ENCODE peak calls at places on chromosomes 7 and 10, in nine cellular contexts. One of them, this sample, is unnamed. For H3K4me1, the result is how much of the 10 kb centered on the place peaks cover.

GRCh38 chr10:54800677-54801480 is at the start of gene PCDH15:
- DNase-seq in trophoblast cell: peak
- DNase-seq in kidney: peak
- DNase-seq in ascending aorta: no peak
- DNase-seq in GM23248: peak
- DNase-seq in heart right ventricle: peak
- DNase-seq in neuronal stem cell: peak
- DNase-seq in upper lobe of right lung: no peak
- DNase-seq in CD8-positive, alpha-beta T cell: no peak
- DNase-seq in this sample: no peak

GRCh38 chr7:29883462-29884398 is 77.4 kb downstream of the WIPF3 start:
- DNase-seq in upper lobe of right lung: no peak
- DNase-seq in kidney: no peak
- DNase-seq in trophoblast cell: no peak
- DNase-seq in GM23248: no peak
- DNase-seq in ascending aorta: no peak
- DNase-seq in neuronal stem cell: no peak
- DNase-seq in heart right ventricle: no peak
- DNase-seq in CD8-positive, alpha-beta T cell: no peak
- DNase-seq in this sample: peak

GRCh38 chr7:148419856-148420508 is 170.6 kb upstream of the C7orf33 start:
- DNase-seq in kidney: no peak
- DNase-seq in heart right ventricle: no peak
- DNase-seq in ascending aorta: no peak
- DNase-seq in trophoblast cell: no peak
- DNase-seq in CD8-positive, alpha-beta T cell: no peak
- DNase-seq in neuronal stem cell: no peak
- DNase-seq in upper lobe of right lung: no peak
- DNase-seq in GM23248: no peak
- DNase-seq in this sample: peak

GRCh38 chr10:109937460-109937859 is 14.1 kb upstream of the XPNPEP1 start:
- DNase-seq in GM23248: no peak
- DNase-seq in heart right ventricle: no peak
- DNase-seq in CD8-positive, alpha-beta T cell: no peak
- DNase-seq in upper lobe of right lung: no peak
- DNase-seq in kidney: no peak
- DNase-seq in trophoblast cell: no peak
- DNase-seq in ascending aorta: no peak
- DNase-seq in neuronal stem cell: no peak
- DNase-seq in this sample: no peak

GRCh38 chr10:50919010-50919409 is 33.6 kb upstream of the A1CF start:
- DNase-seq in ascending aorta: no peak
- DNase-seq in kidney: no peak
- DNase-seq in neuronal stem cell: no peak
- DNase-seq in heart right ventricle: no peak
- DNase-seq in GM23248: peak
- DNase-seq in CD8-positive, alpha-beta T cell: no peak
- DNase-seq in trophoblast cell: no peak
- DNase-seq in upper lobe of right lung: no peak
- DNase-seq in this sample: no peak

GRCh38 chr10:79155301-79156081 is 86.7 kb downstream of the ZMIZ1 start:
- DNase-seq in neuronal stem cell: no peak
- DNase-seq in trophoblast cell: no peak
- DNase-seq in GM23248: peak
- DNase-seq in upper lobe of right lung: no peak
- DNase-seq in heart right ventricle: peak
- DNase-seq in kidney: no peak
- DNase-seq in CD8-positive, alpha-beta T cell: no peak
- DNase-seq in ascending aorta: no peak
- DNase-seq in this sample: no peak

GRCh38 chr7:146791344-146792300 is 675.0 kb downstream of the CNTNAP2 start:
- DNase-seq in CD8-positive, alpha-beta T cell: no peak
- DNase-seq in heart right ventricle: no peak
- DNase-seq in ascending aorta: no peak
- DNase-seq in trophoblast cell: no peak
- DNase-seq in kidney: no peak
- DNase-seq in upper lobe of right lung: no peak
- DNase-seq in neuronal stem cell: no peak
- DNase-seq in GM23248: no peak
- DNase-seq in this sample: no peak

GRCh38 chr10:63588436-63589180 is 67.4 kb downstream of the REEP3 start:
- DNase-seq in CD8-positive, alpha-beta T cell: no peak
- DNase-seq in heart right ventricle: no peak
- DNase-seq in GM23248: peak
- DNase-seq in ascending aorta: no peak
- DNase-seq in trophoblast cell: peak
- DNase-seq in kidney: no peak
- DNase-seq in neuronal stem cell: no peak
- DNase-seq in upper lobe of right lung: no peak
- DNase-seq in this sample: peak

DNA sequence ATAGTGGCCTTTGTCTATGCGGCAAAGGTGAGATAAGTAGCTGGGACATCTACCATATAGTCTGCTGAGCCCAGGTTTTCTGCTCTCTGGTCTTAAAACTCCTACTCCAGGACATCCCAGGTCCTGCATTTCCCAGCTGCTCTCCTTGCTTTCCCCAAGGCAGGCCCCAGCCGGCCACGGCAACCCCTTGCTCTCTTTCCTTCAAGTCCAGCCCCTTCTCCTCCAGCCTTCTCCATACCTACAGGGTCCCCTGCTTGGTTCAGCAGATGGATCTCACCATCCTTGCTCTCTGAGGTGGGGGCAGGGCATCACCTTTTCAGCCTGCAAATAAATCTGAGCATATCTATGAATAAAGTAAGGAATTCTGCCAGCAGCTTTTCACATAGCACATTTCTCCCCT is 8.7 kb downstream of the GIMAP5 start:
- DNase-seq in heart right ventricle: no peak
- DNase-seq in CD8-positive, alpha-beta T cell: no peak
- DNase-seq in upper lobe of right lung: no peak
- DNase-seq in ascending aorta: no peak
- DNase-seq in neuronal stem cell: no peak
- DNase-seq in trophoblast cell: no peak
- DNase-seq in kidney: no peak
- DNase-seq in GM23248: no peak
- DNase-seq in this sample: no peak
- H3K4me1 ChIP-seq in heart right ventricle: half or more
- H3K4me1 ChIP-seq in CD8-positive, alpha-beta T cell: half or more
- H3K4me1 ChIP-seq in upper lobe of right lung: under half
- H3K4me1 ChIP-seq in ascending aorta: under half
- H3K4me1 ChIP-seq in neuronal stem cell: under half
- H3K4me1 ChIP-seq in trophoblast cell: under half
- H3K4me1 ChIP-seq in kidney: under half
- H3K4me1 ChIP-seq in GM23248: under half
- H3K4me1 ChIP-seq in this sample: under half

GRCh38 chr10:102780246-102780645 is 36.5 kb downstream of the WBP1L start:
- DNase-seq in GM23248: peak
- DNase-seq in upper lobe of right lung: no peak
- DNase-seq in trophoblast cell: peak
- DNase-seq in CD8-positive, alpha-beta T cell: no peak
- DNase-seq in neuronal stem cell: no peak
- DNase-seq in ascending aorta: no peak
- DNase-seq in heart right ventricle: no peak
- DNase-seq in kidney: no peak
- DNase-seq in this sample: no peak

GRCh38 chr10:102779680-102780079 is 35.9 kb downstream of the WBP1L start:
- DNase-seq in kidney: no peak
- DNase-seq in heart right ventricle: peak
- DNase-seq in trophoblast cell: peak
- DNase-seq in ascending aorta: no peak
- DNase-seq in upper lobe of right lung: no peak
- DNase-seq in neuronal stem cell: no peak
- DNase-seq in CD8-positive, alpha-beta T cell: no peak
- DNase-seq in GM23248: peak
- DNase-seq in this sample: no peak

GRCh38 chr10:102782698-102783540 is 39.2 kb downstream of the WBP1L start:
- DNase-seq in neuronal stem cell: no peak
- DNase-seq in upper lobe of right lung: peak
- DNase-seq in heart right ventricle: peak
- DNase-seq in ascending aorta: peak
- DNase-seq in CD8-positive, alpha-beta T cell: no peak
- DNase-seq in kidney: peak
- DNase-seq in trophoblast cell: no peak
- DNase-seq in GM23248: peak
- DNase-seq in this sample: peak

GRCh38 chr10:102781921-102782542 is 38.3 kb downstream of the WBP1L start:
- DNase-seq in neuronal stem cell: no peak
- DNase-seq in CD8-positive, alpha-beta T cell: no peak
- DNase-seq in ascending aorta: no peak
- DNase-seq in heart right ventricle: no peak
- DNase-seq in upper lobe of right lung: no peak
- DNase-seq in trophoblast cell: no peak
- DNase-seq in GM23248: peak
- DNase-seq in kidney: no peak
- DNase-seq in this sample: no peak

DNA sequence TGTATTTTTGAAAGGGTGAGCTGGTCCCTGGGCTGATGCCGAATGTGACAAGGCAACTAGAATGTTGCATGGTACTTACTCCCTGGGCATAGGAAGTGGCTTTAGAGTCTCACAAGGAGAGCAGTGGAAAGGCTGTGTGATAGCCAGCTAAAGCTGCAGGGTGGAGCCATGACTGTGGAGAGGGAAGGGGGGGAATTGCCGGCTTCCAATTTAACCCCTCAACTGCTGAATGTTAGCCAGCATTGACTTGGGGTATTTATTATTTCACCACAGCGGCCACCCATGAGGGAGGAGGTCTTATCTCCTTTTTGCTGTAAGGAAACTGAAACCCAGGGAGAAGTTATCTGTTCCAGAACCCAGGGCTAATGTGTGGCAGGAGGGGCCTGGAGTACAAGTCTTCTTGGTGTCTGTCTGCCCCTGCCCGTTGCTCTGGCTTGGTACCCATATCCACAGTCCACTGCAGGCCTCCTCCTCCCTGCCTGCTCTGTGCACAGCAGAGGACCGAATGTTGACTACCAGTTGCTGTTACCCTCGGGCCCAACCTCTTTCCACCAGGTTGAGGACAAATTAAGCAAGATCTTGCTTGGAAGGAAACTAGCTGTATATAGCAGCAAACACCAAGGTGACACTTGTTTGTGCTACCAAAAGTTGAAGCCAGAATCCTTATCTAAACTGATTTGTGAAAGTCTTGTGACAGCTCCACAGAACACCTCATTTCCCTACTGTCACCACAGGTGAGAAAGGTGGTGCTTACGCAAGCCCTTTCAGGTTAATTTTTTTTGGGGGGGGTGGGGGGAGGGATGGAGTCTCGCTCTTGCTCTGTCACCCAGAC is 37.6 kb downstream of the WBP1L start:
- DNase-seq in CD8-positive, alpha-beta T cell: no peak
- DNase-seq in heart right ventricle: peak
- DNase-seq in GM23248: no peak
- DNase-seq in upper lobe of right lung: no peak
- DNase-seq in trophoblast cell: no peak
- DNase-seq in ascending aorta: no peak
- DNase-seq in neuronal stem cell: no peak
- DNase-seq in kidney: no peak
- DNase-seq in this sample: no peak
- H3K4me1 ChIP-seq in CD8-positive, alpha-beta T cell: under half
- H3K4me1 ChIP-seq in heart right ventricle: half or more
- H3K4me1 ChIP-seq in GM23248: half or more
- H3K4me1 ChIP-seq in upper lobe of right lung: half or more
- H3K4me1 ChIP-seq in trophoblast cell: under half
- H3K4me1 ChIP-seq in ascending aorta: under half
- H3K4me1 ChIP-seq in neuronal stem cell: under half
- H3K4me1 ChIP-seq in kidney: half or more
- H3K4me1 ChIP-seq in this sample: half or more

GRCh38 chr7:130947792-130948580 is 214.0 kb upstream of the KLF14 start:
- DNase-seq in ascending aorta: no peak
- DNase-seq in upper lobe of right lung: no peak
- DNase-seq in kidney: no peak
- DNase-seq in GM23248: no peak
- DNase-seq in CD8-positive, alpha-beta T cell: no peak
- DNase-seq in neuronal stem cell: no peak
- DNase-seq in trophoblast cell: no peak
- DNase-seq in heart right ventricle: no peak
- DNase-seq in this sample: no peak

GRCh38 chr7:130948913-130949312 is 214.9 kb upstream of the KLF14 start:
- DNase-seq in heart right ventricle: no peak
- DNase-seq in trophoblast cell: peak
- DNase-seq in neuronal stem cell: no peak
- DNase-seq in GM23248: no peak
- DNase-seq in ascending aorta: no peak
- DNase-seq in CD8-positive, alpha-beta T cell: no peak
- DNase-seq in kidney: no peak
- DNase-seq in upper lobe of right lung: no peak
- DNase-seq in this sample: no peak

GRCh38 chr7:130950054-130950453 is 216.0 kb upstream of the KLF14 start:
- DNase-seq in ascending aorta: no peak
- DNase-seq in upper lobe of right lung: no peak
- DNase-seq in heart right ventricle: no peak
- DNase-seq in trophoblast cell: no peak
- DNase-seq in CD8-positive, alpha-beta T cell: no peak
- DNase-seq in GM23248: no peak
- DNase-seq in neuronal stem cell: no peak
- DNase-seq in kidney: no peak
- DNase-seq in this sample: no peak

GRCh38 chr7:130950741-130951140 is 216.7 kb upstream of the KLF14 start:
- DNase-seq in GM23248: no peak
- DNase-seq in upper lobe of right lung: no peak
- DNase-seq in trophoblast cell: no peak
- DNase-seq in kidney: no peak
- DNase-seq in CD8-positive, alpha-beta T cell: no peak
- DNase-seq in heart right ventricle: no peak
- DNase-seq in ascending aorta: no peak
- DNase-seq in neuronal stem cell: no peak
- DNase-seq in this sample: peak

GRCh38 chr7:130949550-130949949 is 215.5 kb upstream of the KLF14 start:
- DNase-seq in neuronal stem cell: no peak
- DNase-seq in upper lobe of right lung: no peak
- DNase-seq in ascending aorta: no peak
- DNase-seq in GM23248: no peak
- DNase-seq in trophoblast cell: no peak
- DNase-seq in kidney: no peak
- DNase-seq in CD8-positive, alpha-beta T cell: no peak
- DNase-seq in heart right ventricle: no peak
- DNase-seq in this sample: no peak
- H3K4me1 ChIP-seq in neuronal stem cell: under half
- H3K4me1 ChIP-seq in upper lobe of right lung: under half
- H3K4me1 ChIP-seq in ascending aorta: under half
- H3K4me1 ChIP-seq in GM23248: under half
- H3K4me1 ChIP-seq in trophoblast cell: under half
- H3K4me1 ChIP-seq in kidney: under half
- H3K4me1 ChIP-seq in CD8-positive, alpha-beta T cell: half or more
- H3K4me1 ChIP-seq in heart right ventricle: half or more
- H3K4me1 ChIP-seq in this sample: under half

GRCh38 chr7:28433039-28433438 is 20.7 kb downstream of the CREB5 start:
- DNase-seq in heart right ventricle: no peak
- DNase-seq in neuronal stem cell: no peak
- DNase-seq in GM23248: no peak
- DNase-seq in upper lobe of right lung: no peak
- DNase-seq in kidney: no peak
- DNase-seq in CD8-positive, alpha-beta T cell: no peak
- DNase-seq in trophoblast cell: no peak
- DNase-seq in ascending aorta: no peak
- DNase-seq in this sample: no peak

GRCh38 chr7:28433604-28434254 is 21.4 kb downstream of the CREB5 start:
- DNase-seq in kidney: no peak
- DNase-seq in neuronal stem cell: peak
- DNase-seq in heart right ventricle: peak
- DNase-seq in ascending aorta: no peak
- DNase-seq in trophoblast cell: no peak
- DNase-seq in GM23248: peak
- DNase-seq in upper lobe of right lung: no peak
- DNase-seq in CD8-positive, alpha-beta T cell: no peak
- DNase-seq in this sample: no peak

GRCh38 chr7:28435732-28436378 is 23.5 kb downstream of the CREB5 start:
- DNase-seq in heart right ventricle: no peak
- DNase-seq in neuronal stem cell: no peak
- DNase-seq in trophoblast cell: no peak
- DNase-seq in upper lobe of right lung: no peak
- DNase-seq in GM23248: no peak
- DNase-seq in ascending aorta: no peak
- DNase-seq in CD8-positive, alpha-beta T cell: no peak
- DNase-seq in kidney: no peak
- DNase-seq in this sample: peak

GRCh38 chr7:28434510-28434909 is 22.2 kb downstream of the CREB5 start:
- DNase-seq in upper lobe of right lung: no peak
- DNase-seq in ascending aorta: no peak
- DNase-seq in heart right ventricle: no peak
- DNase-seq in trophoblast cell: no peak
- DNase-seq in neuronal stem cell: no peak
- DNase-seq in CD8-positive, alpha-beta T cell: no peak
- DNase-seq in GM23248: no peak
- DNase-seq in kidney: no peak
- DNase-seq in this sample: no peak

DNA sequence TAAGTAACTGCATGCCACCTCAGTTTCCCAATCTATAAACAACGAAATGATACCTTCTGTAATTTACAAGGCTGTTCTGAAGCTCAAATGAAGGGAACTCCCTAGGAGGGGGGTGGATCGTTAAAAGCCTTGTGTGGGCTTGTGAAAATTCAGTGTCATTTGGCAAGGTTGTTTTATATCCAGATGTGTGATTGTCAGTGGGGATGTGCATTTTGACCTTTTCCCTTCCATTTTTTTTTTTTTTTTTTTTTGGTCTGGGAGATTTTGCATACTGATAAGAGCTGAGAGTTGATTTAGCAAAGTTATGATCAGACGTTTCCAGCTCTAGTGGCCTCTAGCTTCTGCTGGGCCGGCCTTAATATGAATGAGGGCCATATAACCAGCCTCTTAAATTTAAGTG is 22.8 kb downstream of the CREB5 start:
- DNase-seq in GM23248: no peak
- DNase-seq in upper lobe of right lung: no peak
- DNase-seq in ascending aorta: no peak
- DNase-seq in kidney: no peak
- DNase-seq in trophoblast cell: no peak
- DNase-seq in neuronal stem cell: no peak
- DNase-seq in CD8-positive, alpha-beta T cell: no peak
- DNase-seq in heart right ventricle: no peak
- DNase-seq in this sample: no peak
- H3K4me1 ChIP-seq in GM23248: under half
- H3K4me1 ChIP-seq in upper lobe of right lung: under half
- H3K4me1 ChIP-seq in ascending aorta: under half
- H3K4me1 ChIP-seq in kidney: under half
- H3K4me1 ChIP-seq in trophoblast cell: under half
- H3K4me1 ChIP-seq in neuronal stem cell: under half
- H3K4me1 ChIP-seq in CD8-positive, alpha-beta T cell: under half
- H3K4me1 ChIP-seq in heart right ventricle: under half
- H3K4me1 ChIP-seq in this sample: under half

This sample was measured in osteoblast.